ENCODE peak calls at places on chromosomes 5 and 9, in eight cellular contexts. P is spleen, O is K562, X is vagina, U is endothelial cell of umbilical vein, G is sigmoid colon, R is prostate gland, L is esophagus muscularis mucosa. Z is an unnamed sample.

GRCh38 chr9:16458696-16459420 is 411.6 kb downstream of the BNC2 start:
- DNase-seq in P (no peak), O (no peak), X (no peak), U (peak; percentile 72), G (no peak), R (no peak), L (no peak), Z (no peak)

GRCh38 chr9:113509463-113509862 is 45.9 kb downstream of the RGS3 start:
- DNase-seq in P (no peak), O (no peak), X (no peak), U (peak; percentile 49), G (no peak), R (no peak), L (no peak), Z (no peak)

GRCh38 chr5:149656576-149657182 is 73.4 kb upstream of the PPARGC1B start:
- DNase-seq in P (no peak), O (peak; percentile 58), X (no peak), U (no peak), G (no peak), R (no peak), L (no peak), Z (peak; percentile 85)

GRCh38 chr5:79236970-79237734 is 1.2 kb downstream of the JMY start:
- DNase-seq in P (peak; percentile 85), O (peak; percentile 52), X (peak; percentile 89), U (peak; percentile 41), G (peak; percentile 72), R (peak; percentile 55), L (no peak), Z (peak; percentile 44)

GRCh38 chr5:167754501-167754941 is 536.9 kb upstream of the WWC1 start:
- DNase-seq in P (no peak), O (no peak), X (no peak), U (no peak), G (no peak), R (no peak), L (no peak), Z (no peak)

GRCh38 chr9:71269859-71270258 is 148.4 kb upstream of the TRPM3 start:
- DNase-seq in P (no peak), O (no peak), X (no peak), U (no peak), G (no peak), R (no peak), L (no peak), Z (no peak)

GRCh38 chr5:150710165-150710564 is 9.3 kb upstream of the RBM22 start:
- DNase-seq in P (no peak), O (peak; percentile 22), X (no peak), U (peak; percentile 36), G (no peak), R (no peak), L (no peak), Z (no peak)

GRCh38 chr5:173984218-173984617 is 4.8 kb upstream of the C5orf47 start:
- DNase-seq in P (no peak), O (peak; percentile 31), X (no peak), U (peak; percentile 11), G (no peak), R (no peak), L (no peak), Z (no peak)

GRCh38 chr9:114372971-114373591 is 14.7 kb downstream of the AKNA start:
- DNase-seq in P (peak; percentile 98), O (no peak), X (no peak), U (no peak), G (peak; percentile 81), R (no peak), L (no peak), Z (peak; percentile 83)

GRCh38 chr5:32307769-32308194 is 5.0 kb downstream of the MTMR12 start:
- DNase-seq in P (no peak), O (no peak), X (no peak), U (no peak), G (no peak), R (no peak), L (no peak), Z (no peak)

GRCh38 chr5:116273458-116274242 is 188.8 kb downstream of the COMMD10 start:
- DNase-seq in P (no peak), O (no peak), X (no peak), U (no peak), G (no peak), R (no peak), L (no peak), Z (no peak)

GRCh38 chr9:109083813-109084405 is 35.8 kb downstream of the TMEM245 start:
- DNase-seq in P (no peak), O (no peak), X (no peak), U (no peak), G (no peak), R (no peak), L (no peak), Z (no peak)

GRCh38 chr9:127586537-127586936 is 25.5 kb upstream of the STXBP1 start:
- DNase-seq in P (peak; percentile 80), O (peak; percentile 77), X (no peak), U (peak; percentile 70), G (peak; percentile 94), R (peak; percentile 88), L (peak; percentile 93), Z (peak; percentile 85)

GRCh38 chr5:62259699-62260220 is 46.2 kb upstream of the KIF2A start:
- DNase-seq in P (no peak), O (no peak), X (no peak), U (no peak), G (no peak), R (no peak), L (no peak), Z (no peak)

GRCh38 chr5:62258654-62259053 is 47.4 kb upstream of the KIF2A start:
- DNase-seq in P (no peak), O (no peak), X (no peak), U (no peak), G (no peak), R (no peak), L (no peak), Z (no peak)

GRCh38 chr5:62257018-62257367 is 49.0 kb upstream of the KIF2A start:
- DNase-seq in P (no peak), O (no peak), X (no peak), U (no peak), G (no peak), R (no peak), L (no peak), Z (no peak)

GRCh38 chr5:62260510-62260909 is 45.5 kb upstream of the KIF2A start:
- DNase-seq in P (no peak), O (no peak), X (no peak), U (no peak), G (no peak), R (no peak), L (no peak), Z (no peak)

GRCh38 chr5:62256161-62257017 is 49.6 kb upstream of the KIF2A start:
- DNase-seq in P (no peak), O (peak; percentile 52), X (no peak), U (peak; percentile 57), G (no peak), R (no peak), L (no peak), Z (no peak)
- TF ChIP-seq POLR2AphosphoS5 in P (no peak), O (no peak), X (no peak), U (no peak), G (no peak), R (no peak), L (no peak), Z (no peak)

GRCh38 chr5:73431204-73431851 is 17.2 kb downstream of the FOXD1 start:
- DNase-seq in P (no peak), O (no peak), X (no peak), U (no peak), G (no peak), R (no peak), L (no peak), Z (no peak)
- H3K27me3 ChIP-seq in P (no peaks in the 10 kb centered on the region), O (peaks cover 9% of the 10 kb centered on the region), X (peaks cover 4% of the 10 kb centered on the region), U (peaks cover 73% of the 10 kb centered on the region), G (peaks cover 36% of the 10 kb centered on the region), R (peaks cover 3% of the 10 kb centered on the region), L (no peaks in the 10 kb centered on the region), Z (peaks cover 89% of the 10 kb centered on the region)

GRCh38 chr9:92963831-92964606 is 16.7 kb downstream of the FGD3 start:
- DNase-seq in P (peak; percentile 94), O (no peak), X (no peak), U (no peak), G (no peak), R (no peak), L (no peak), Z (peak; percentile 59)
- TF ChIP-seq POLR2A in P (peak; percentile 67), O (no peak), X (no peak), U (no peak), G (no peak), R (no peak), L (no peak), Z (peak; percentile 54)

DNA sequence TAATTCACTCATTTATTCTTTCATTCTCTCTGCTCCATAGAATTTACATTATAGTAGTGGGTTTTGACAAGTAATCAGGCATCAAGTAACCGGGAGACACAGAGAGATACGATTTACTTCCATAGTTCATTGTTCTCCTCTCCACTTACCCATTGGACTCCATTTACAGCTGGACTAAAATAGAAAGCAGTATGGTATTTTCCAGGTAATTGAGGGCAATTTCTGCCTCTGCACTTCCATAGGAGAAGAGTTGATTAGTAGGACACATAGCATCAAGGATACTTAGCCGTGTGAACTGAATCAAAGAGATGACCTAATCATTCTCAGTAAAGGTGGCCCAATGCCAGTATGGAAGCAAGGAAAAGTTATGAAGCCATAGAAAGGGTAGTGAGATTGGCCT is 244.4 kb downstream of the COX7C start:
- DNase-seq in P (no peak), O (no peak), X (no peak), U (no peak), G (no peak), R (no peak), L (no peak), Z (no peak)
- TF ChIP-seq POLR2AphosphoS5 in P (no peak), O (no peak), X (no peak), U (no peak), G (no peak), R (no peak), L (no peak), Z (no peak)

Z was measured in transverse colon.